ENCODE peak calls at places on chromosomes 6 and 20, in five cellular contexts. One of them, this sample, is unnamed.

GRCh38 chr6:152401978-152402377 is 235.2 kb downstream of the SYNE1 start:
- DNase-seq in endothelial cell: no peak
- DNase-seq in fibroblast of lung: no peak
- DNase-seq in ELR: peak; percentile 68
- DNase-seq in EL: peak; percentile 82
- DNase-seq in this sample: no peak

GRCh38 chr6:138678168-138678567 is 95.4 kb upstream of the CCDC28A start:
- DNase-seq in endothelial cell: no peak
- DNase-seq in fibroblast of lung: no peak
- DNase-seq in ELR: no peak
- DNase-seq in EL: no peak
- DNase-seq in this sample: no peak

GRCh38 chr6:33419580-33420492 is at the start of gene SYNGAP1:
- DNase-seq in endothelial cell: no peak
- DNase-seq in fibroblast of lung: peak; percentile 73
- DNase-seq in ELR: peak; percentile 61
- DNase-seq in EL: peak; percentile 75
- DNase-seq in this sample: no peak

GRCh38 chr20:1122388-1123315 is 4.2 kb downstream of the PSMF1 start:
- DNase-seq in endothelial cell: no peak
- DNase-seq in fibroblast of lung: peak; percentile 76
- DNase-seq in ELR: peak; percentile 27
- DNase-seq in EL: peak; percentile 62
- DNase-seq in this sample: no peak

GRCh38 chr20:47863531-47863930 is 78.2 kb upstream of the SULF2 start:
- DNase-seq in endothelial cell: no peak
- DNase-seq in fibroblast of lung: no peak
- DNase-seq in ELR: no peak
- DNase-seq in EL: no peak
- DNase-seq in this sample: no peak

GRCh38 chr6:84804720-84805119 is 40.3 kb upstream of the TBX18 start:
- DNase-seq in endothelial cell: no peak
- DNase-seq in fibroblast of lung: peak; percentile 6
- DNase-seq in ELR: peak; percentile 59
- DNase-seq in EL: peak; percentile 32
- DNase-seq in this sample: no peak

GRCh38 chr6:145087034-145087433 is 648.3 kb downstream of the EPM2A start:
- DNase-seq in endothelial cell: no peak
- DNase-seq in fibroblast of lung: no peak
- DNase-seq in ELR: peak; percentile 15
- DNase-seq in EL: peak; percentile 12
- DNase-seq in this sample: no peak

GRCh38 chr20:43731927-43732326 is 5.1 kb upstream of the GTSF1L start:
- DNase-seq in endothelial cell: no peak
- DNase-seq in fibroblast of lung: no peak
- DNase-seq in ELR: no peak
- DNase-seq in EL: no peak
- DNase-seq in this sample: no peak

GRCh38 chr6:30888472-30889137 is 4.3 kb downstream of the DDR1 start:
- DNase-seq in endothelial cell: no peak
- DNase-seq in fibroblast of lung: peak; percentile 33
- DNase-seq in ELR: peak; percentile 81
- DNase-seq in EL: peak; percentile 82
- DNase-seq in this sample: no peak

GRCh38 chr6:35327349-35328027 is 14.9 kb upstream of the PPARD start:
- DNase-seq in endothelial cell: peak; percentile 66
- DNase-seq in fibroblast of lung: peak; percentile 62
- DNase-seq in ELR: peak; percentile 73
- DNase-seq in EL: peak; percentile 61
- DNase-seq in this sample: peak; percentile 49

GRCh38 chr20:38159949-38160756 is 4.9 kb downstream of the TGM2 start:
- DNase-seq in endothelial cell: no peak
- DNase-seq in fibroblast of lung: no peak
- DNase-seq in ELR: no peak
- DNase-seq in EL: no peak
- DNase-seq in this sample: no peak

GRCh38 chr6:43768983-43769525 is 957 bp upstream of the VEGFA start:
- DNase-seq in endothelial cell: no peak
- DNase-seq in fibroblast of lung: peak; percentile 91
- DNase-seq in ELR: peak; percentile 58
- DNase-seq in EL: peak; percentile 95
- DNase-seq in this sample: no peak

GRCh38 chr20:35991142-35991771 is 22.9 kb downstream of the CNBD2 start:
- DNase-seq in endothelial cell: peak; percentile 29
- DNase-seq in fibroblast of lung: peak; percentile 37
- DNase-seq in ELR: peak; percentile 64
- DNase-seq in EL: peak; percentile 34
- DNase-seq in this sample: no peak

GRCh38 chr20:47865451-47865850 is 80.2 kb upstream of the SULF2 start:
- DNase-seq in endothelial cell: no peak
- DNase-seq in fibroblast of lung: no peak
- DNase-seq in ELR: no peak
- DNase-seq in EL: no peak
- DNase-seq in this sample: no peak

GRCh38 chr20:17807670-17808069 is 107.9 kb downstream of the BANF2 start:
- DNase-seq in endothelial cell: no peak
- DNase-seq in fibroblast of lung: no peak
- DNase-seq in ELR: peak; percentile 39
- DNase-seq in EL: peak; percentile 15
- DNase-seq in this sample: no peak

GRCh38 chr6:109184638-109185037 is 89.3 kb downstream of the CEP57L1 start:
- DNase-seq in endothelial cell: no peak
- DNase-seq in fibroblast of lung: no peak
- DNase-seq in ELR: no peak
- DNase-seq in EL: no peak
- DNase-seq in this sample: no peak

GRCh38 chr6:146543211-146543939 is at the start of gene RAB32:
- DNase-seq in endothelial cell: peak; percentile 96
- DNase-seq in fibroblast of lung: peak; percentile 95
- DNase-seq in ELR: peak; percentile 95
- DNase-seq in EL: peak; percentile 96
- DNase-seq in this sample: no peak

GRCh38 chr20:59300341-59301081 is at the start of gene EDN3:
- DNase-seq in endothelial cell: peak; percentile 12
- DNase-seq in fibroblast of lung: no peak
- DNase-seq in ELR: no peak
- DNase-seq in EL: no peak
- DNase-seq in this sample: no peak

GRCh38 chr6:95364016-95364604 is 213.2 kb upstream of the MANEA start:
- DNase-seq in endothelial cell: no peak
- DNase-seq in fibroblast of lung: peak; percentile 26
- DNase-seq in ELR: peak; percentile 21
- DNase-seq in EL: peak; percentile 2
- DNase-seq in this sample: no peak

GRCh38 chr6:157556671-157557430 is 175.9 kb downstream of the ZDHHC14 start:
- DNase-seq in endothelial cell: no peak
- DNase-seq in fibroblast of lung: no peak
- DNase-seq in ELR: no peak
- DNase-seq in EL: no peak
- DNase-seq in this sample: peak; percentile 33

GRCh38 chr6:111591370-111591900 is 14.2 kb downstream of the TRAF3IP2 start:
- DNase-seq in endothelial cell: no peak
- DNase-seq in fibroblast of lung: peak; percentile 100
- DNase-seq in ELR: peak; percentile 100
- DNase-seq in EL: peak; percentile 100
- DNase-seq in this sample: no peak

GRCh38 chr6:127190552-127190951 is 72.1 kb downstream of the RSPO3 start:
- DNase-seq in endothelial cell: no peak
- DNase-seq in fibroblast of lung: peak; percentile 78
- DNase-seq in ELR: peak; percentile 63
- DNase-seq in EL: peak; percentile 37
- DNase-seq in this sample: no peak

GRCh38 chr20:59939879-59940128 is 301 bp downstream of the PPP1R3D start:
- DNase-seq in endothelial cell: no peak
- DNase-seq in fibroblast of lung: no peak
- DNase-seq in ELR: peak; percentile 53
- DNase-seq in EL: no peak
- DNase-seq in this sample: no peak

GRCh38 chr6:169092375-169092774 is 161.3 kb downstream of the THBS2 start:
- DNase-seq in endothelial cell: no peak
- DNase-seq in fibroblast of lung: peak; percentile 56
- DNase-seq in ELR: no peak
- DNase-seq in EL: no peak
- DNase-seq in this sample: no peak

GRCh38 chr6:1201547-1202200 is 110.2 kb upstream of the FOXQ1 start:
- DNase-seq in endothelial cell: no peak
- DNase-seq in fibroblast of lung: no peak
- DNase-seq in ELR: peak; percentile 7
- DNase-seq in EL: no peak
- DNase-seq in this sample: no peak

GRCh38 chr20:9319687-9320384 is 194.6 kb upstream of the LAMP5 start:
- DNase-seq in endothelial cell: no peak
- DNase-seq in fibroblast of lung: no peak
- DNase-seq in ELR: no peak
- DNase-seq in EL: no peak
- DNase-seq in this sample: no peak

GRCh38 chr20:24979036-24979960 is 13.3 kb downstream of the APMAP start:
- DNase-seq in endothelial cell: no peak
- DNase-seq in fibroblast of lung: no peak
- DNase-seq in ELR: no peak
- DNase-seq in EL: no peak
- DNase-seq in this sample: no peak

GRCh38 chr20:57434390-57434700 is 43.1 kb downstream of the RBM38 start:
- DNase-seq in endothelial cell: no peak
- DNase-seq in fibroblast of lung: no peak
- DNase-seq in ELR: no peak
- DNase-seq in EL: no peak
- DNase-seq in this sample: no peak

GRCh38 chr20:1273366-1273765 is 7.3 kb downstream of the SNPH start:
- DNase-seq in endothelial cell: no peak
- DNase-seq in fibroblast of lung: no peak
- DNase-seq in ELR: no peak
- DNase-seq in EL: no peak
- DNase-seq in this sample: no peak

GRCh38 chr6:136249336-136249735 is 775 bp downstream of the MTFR2 start:
- DNase-seq in endothelial cell: no peak
- DNase-seq in fibroblast of lung: no peak
- DNase-seq in ELR: peak; percentile 61
- DNase-seq in EL: peak; percentile 34
- DNase-seq in this sample: no peak

GRCh38 chr6:143694560-143694959 is 16.8 kb downstream of the PHACTR2 start:
- DNase-seq in endothelial cell: no peak
- DNase-seq in fibroblast of lung: no peak
- DNase-seq in ELR: peak; percentile 75
- DNase-seq in EL: peak; percentile 28
- DNase-seq in this sample: no peak

GRCh38 chr6:56435754-56436153 is 188.4 kb upstream of the COL21A1 start:
- DNase-seq in endothelial cell: no peak
- DNase-seq in fibroblast of lung: no peak
- DNase-seq in ELR: no peak
- DNase-seq in EL: no peak
- DNase-seq in this sample: no peak

GRCh38 chr6:52603000-52603795 is 26.3 kb upstream of the TRAM2 start:
- DNase-seq in endothelial cell: no peak
- DNase-seq in fibroblast of lung: peak; percentile 71
- DNase-seq in ELR: peak; percentile 92
- DNase-seq in EL: peak; percentile 85
- DNase-seq in this sample: no peak

GRCh38 chr6:152983637-152984386 is 971 bp upstream of the FBXO5 start:
- DNase-seq in endothelial cell: peak; percentile 99
- DNase-seq in fibroblast of lung: peak; percentile 85
- DNase-seq in ELR: peak; percentile 91
- DNase-seq in EL: peak; percentile 85
- DNase-seq in this sample: peak; percentile 49

GRCh38 chr6:133404728-133405127 is 163.6 kb downstream of the EYA4 start:
- DNase-seq in endothelial cell: no peak
- DNase-seq in fibroblast of lung: no peak
- DNase-seq in ELR: no peak
- DNase-seq in EL: no peak
- DNase-seq in this sample: no peak

GRCh38 chr20:62052842-62053464 is 12.7 kb downstream of the TAF4 start:
- DNase-seq in endothelial cell: no peak
- DNase-seq in fibroblast of lung: no peak
- DNase-seq in ELR: no peak
- DNase-seq in EL: no peak
- DNase-seq in this sample: no peak

GRCh38 chr6:131316654-131317053 is 181.4 kb downstream of the AKAP7 start:
- DNase-seq in endothelial cell: no peak
- DNase-seq in fibroblast of lung: no peak
- DNase-seq in ELR: no peak
- DNase-seq in EL: no peak
- DNase-seq in this sample: no peak

This sample was measured in activated B cell treated with CpG ODN at 0.5 μM for 24 hours.